ENCODE peak calls at places on chromosomes 2 and 18, in ten cellular contexts. N is IMR-90, Q is fibroblast of lung, J is epithelial cell of esophagus, W is upper lobe of left lung, V is Caco-2, P is AG09309, C is endodermal cell, Z is left ventricle myocardium inferior, A is kidney epithelial cell. O is an unnamed sample.

GRCh38 chr2:95025406-95026319 is at the start of gene MAL:
- DNase-seq in N (no peak), Q (peak; percentile 7), J (no peak), W (peak; percentile 88), V (no peak), P (no peak), C (peak; percentile 82), Z (no peak), A (no peak), O (no peak)

GRCh38 chr2:217939220-217939619 is 63.6 kb downstream of the TNS1 start:
- DNase-seq in N (no peak), Q (no peak), J (no peak), W (no peak), V (no peak), P (no peak), C (no peak), Z (no peak), A (no peak), O (no peak)

GRCh38 chr2:66508358-66509071 is 73.6 kb downstream of the MEIS1 start:
- DNase-seq in N (peak; percentile 49), Q (peak; percentile 81), J (peak; percentile 39), W (peak; percentile 47), V (no peak), P (no peak), C (peak; percentile 55), Z (no peak), A (no peak), O (no peak)

GRCh38 chr2:10264506-10265327 is 38.0 kb upstream of the HPCAL1 start:
- DNase-seq in N (no peak), Q (no peak), J (no peak), W (no peak), V (no peak), P (no peak), C (peak; percentile 37), Z (peak; percentile 3), A (no peak), O (no peak)

GRCh38 chr18:22169889-22170420 is 566 bp downstream of the GATA6 start:
- DNase-seq in N (peak; percentile 53), Q (no peak), J (no peak), W (peak; percentile 90), V (no peak), P (no peak), C (peak; percentile 74), Z (peak; percentile 51), A (no peak), O (no peak)

GRCh38 chr2:74014813-74015212 is 30.1 kb downstream of the TET3 start:
- DNase-seq in N (no peak), Q (no peak), J (no peak), W (no peak), V (no peak), P (no peak), C (no peak), Z (no peak), A (no peak), O (no peak)

GRCh38 chr2:15671842-15672815 is 80.5 kb downstream of the DDX1 start:
- DNase-seq in N (no peak), Q (no peak), J (no peak), W (no peak), V (no peak), P (no peak), C (no peak), Z (no peak), A (no peak), O (no peak)

GRCh38 chr2:114006460-114006859 is 116.6 kb downstream of the ACTR3 start:
- DNase-seq in N (no peak), Q (no peak), J (no peak), W (no peak), V (peak; percentile 55), P (no peak), C (no peak), Z (no peak), A (no peak), O (no peak)

GRCh38 chr18:32378705-32379104 is 92.0 kb downstream of the GAREM1 start:
- DNase-seq in N (peak; percentile 90), Q (peak; percentile 49), J (peak; percentile 84), W (no peak), V (no peak), P (no peak), C (no peak), Z (no peak), A (no peak), O (no peak)

GRCh38 chr2:100215375-100215774 is 73.0 kb upstream of the AFF3 start:
- DNase-seq in N (no peak), Q (no peak), J (no peak), W (no peak), V (no peak), P (no peak), C (no peak), Z (no peak), A (no peak), O (no peak)

GRCh38 chr2:239266436-239266770 is 134.4 kb downstream of the HDAC4 start:
- DNase-seq in N (no peak), Q (no peak), J (no peak), W (no peak), V (no peak), P (no peak), C (no peak), Z (no peak), A (no peak), O (no peak)

GRCh38 chr2:239266779-239267410 is 133.9 kb downstream of the HDAC4 start:
- DNase-seq in N (no peak), Q (no peak), J (no peak), W (no peak), V (no peak), P (no peak), C (no peak), Z (no peak), A (no peak), O (no peak)

GRCh38 chr2:239268549-239268948 is 132.3 kb downstream of the HDAC4 start:
- DNase-seq in N (no peak), Q (no peak), J (no peak), W (no peak), V (no peak), P (no peak), C (no peak), Z (no peak), A (no peak), O (no peak)

GRCh38 chr2:239268082-239268481 is 132.7 kb downstream of the HDAC4 start:
- DNase-seq in N (no peak), Q (no peak), J (no peak), W (peak; percentile 90), V (no peak), P (no peak), C (no peak), Z (no peak), A (no peak), O (no peak)

DNA sequence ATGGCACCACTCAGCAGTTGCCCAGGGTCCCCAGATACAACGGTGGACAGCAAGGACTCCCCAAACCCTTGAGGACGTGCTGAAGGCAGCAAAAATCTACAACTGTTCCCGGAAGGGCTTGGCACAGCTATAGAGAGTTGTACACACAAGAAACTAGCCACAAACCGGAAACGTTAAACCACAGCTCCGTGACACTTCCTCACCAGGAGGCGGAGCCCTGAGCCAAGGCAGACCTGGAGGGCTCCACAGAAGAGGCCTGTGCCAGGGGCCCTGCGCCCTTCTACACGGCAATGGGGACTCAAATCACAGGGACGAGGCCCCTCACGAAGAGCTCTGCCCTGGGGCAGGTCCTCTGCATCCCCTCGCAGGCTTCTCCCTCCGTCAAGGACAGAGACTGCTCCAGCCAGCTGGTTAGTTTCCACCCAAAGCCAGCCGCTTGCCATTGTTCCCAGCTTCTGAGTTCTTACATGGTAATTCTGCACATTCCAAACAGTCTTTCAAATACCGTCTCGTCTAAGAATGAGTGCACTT is 133.3 kb downstream of the HDAC4 start:
- DNase-seq in N (peak; percentile 80), Q (peak; percentile 91), J (peak; percentile 75), W (peak; percentile 82), V (no peak), P (peak; percentile 66), C (no peak), Z (no peak), A (no peak), O (peak; percentile 82)
- H3K4me3 ChIP-seq in N (no peak overlapping the region), Q (no peak overlapping the region), J (no peak overlapping the region), W (no peak overlapping the region), V (no peak overlapping the region), P (no peak overlapping the region), C (no peak overlapping the region), Z (peak overlapping the region; percentile 32), A (no peak overlapping the region), O (peak overlapping the region; percentile 51)

DNA sequence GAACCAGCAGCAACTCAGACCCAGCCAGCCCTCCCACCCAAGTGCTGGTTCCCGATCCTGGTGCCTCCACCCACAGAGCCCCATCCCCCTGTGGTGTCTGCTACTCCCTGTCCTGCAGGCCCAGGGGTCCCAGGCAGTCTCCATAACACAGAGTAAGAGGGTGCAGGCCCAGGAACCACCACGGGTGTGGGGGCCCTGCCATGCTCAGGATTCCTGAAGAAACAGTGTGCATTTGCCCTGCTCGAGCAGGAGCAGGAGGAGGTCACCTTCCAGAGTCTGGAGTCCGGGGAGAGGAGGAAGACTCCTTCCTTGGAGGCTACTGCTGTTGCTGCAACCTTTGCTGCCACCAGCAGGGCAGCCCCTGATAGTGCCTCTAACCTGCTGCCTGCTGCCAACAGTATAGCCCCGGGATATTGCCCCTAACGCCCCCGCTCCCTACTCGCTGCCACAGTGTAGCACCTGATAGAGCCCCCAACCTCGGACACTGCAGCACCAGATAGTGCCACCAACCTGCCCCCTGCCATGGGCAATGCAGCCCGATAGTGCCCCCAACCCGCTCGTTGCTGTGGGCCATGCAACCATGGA is 46.8 kb upstream of the ANKRD62 start:
- DNase-seq in N (no peak), Q (no peak), J (no peak), W (peak; percentile 25), V (peak; percentile 14), P (no peak), C (peak; percentile 72), Z (no peak), A (no peak), O (no peak)
- TF ChIP-seq CTCF in N (no peak), Q (no peak), J (peak; percentile 32), W (no peak), V (no peak), P (no peak), C (peak; percentile 65), Z (no peak), A (peak; percentile 6), O (peak; percentile 19)

DNA sequence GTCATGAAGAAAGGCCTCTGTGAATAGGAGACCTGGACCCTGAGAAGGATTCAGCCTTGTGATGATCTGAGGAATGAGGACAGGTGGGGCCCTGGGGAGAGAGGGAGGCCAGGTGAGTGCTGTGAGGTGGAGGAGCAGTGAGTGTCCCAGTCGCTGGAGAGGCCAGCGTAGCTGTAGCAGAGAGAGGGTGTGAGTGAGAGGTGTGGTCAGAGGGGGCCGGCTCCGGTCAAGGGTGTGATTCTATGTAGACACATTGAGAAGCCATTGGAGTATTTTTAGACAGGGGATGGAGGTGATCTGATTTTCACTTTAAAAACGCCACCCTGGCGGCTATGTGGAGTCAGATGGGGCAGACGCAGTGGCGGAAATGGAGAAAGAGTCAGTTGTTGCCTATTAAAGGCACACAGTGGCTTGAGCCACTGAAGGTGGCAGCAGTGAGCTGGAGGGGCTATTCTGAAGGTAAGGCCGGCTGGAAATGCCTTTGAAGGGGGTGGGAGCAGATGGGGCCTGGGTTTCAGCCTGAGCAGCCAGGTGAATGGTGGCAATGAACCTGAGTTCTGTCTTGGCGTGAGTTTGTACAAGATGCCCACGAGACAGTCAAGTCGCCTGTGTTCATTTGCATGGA is 55.6 kb downstream of the GREB1 start:
- DNase-seq in N (no peak), Q (no peak), J (no peak), W (no peak), V (peak; percentile 15), P (no peak), C (peak; percentile 63), Z (no peak), A (no peak), O (no peak)
- H3K4me3 ChIP-seq in N (no peak overlapping the region), Q (no peak overlapping the region), J (no peak overlapping the region), W (no peak overlapping the region), V (no peak overlapping the region), P (no peak overlapping the region), C (no peak overlapping the region), Z (no peak overlapping the region), A (no peak overlapping the region), O (no peak overlapping the region)

GRCh38 chr2:137943948-137944347 is 20.3 kb upstream of the HNMT start:
- DNase-seq in N (no peak), Q (no peak), J (no peak), W (no peak), V (no peak), P (no peak), C (no peak), Z (no peak), A (no peak), O (no peak)
- TF ChIP-seq CTCF in N (no peak), Q (no peak), J (peak; percentile 27), W (no peak), V (no peak), P (no peak), C (peak; percentile 55), Z (no peak), A (no peak), O (no peak)

O was measured in GM12864.